ENCODE peak calls at places on chromosomes 11 and 22, in five cellular contexts. One of them, this sample, is unnamed.

GRCh38 chr22:17085277-17086091 is 684 bp downstream of the IL17RA start:
- DNase-seq in NCI-H69: peak; percentile 60
- DNase-seq in fibroblast of pulmonary artery: no peak
- DNase-seq in CD8-positive, alpha-beta T cell: no peak
- DNase-seq in CMK: no peak
- DNase-seq in this sample: no peak

GRCh38 chr11:116638463-116638862 is 134.3 kb downstream of the BUD13 start:
- DNase-seq in CD8-positive, alpha-beta T cell: no peak
- DNase-seq in CMK: no peak
- DNase-seq in fibroblast of pulmonary artery: no peak
- DNase-seq in NCI-H69: peak; percentile 61
- DNase-seq in this sample: no peak

GRCh38 chr11:95138448-95138847 is 48.8 kb downstream of the ENDOD1 start:
- DNase-seq in NCI-H69: peak; percentile 80
- DNase-seq in CD8-positive, alpha-beta T cell: no peak
- DNase-seq in CMK: no peak
- DNase-seq in fibroblast of pulmonary artery: no peak
- DNase-seq in this sample: peak; percentile 27

GRCh38 chr11:133331031-133331430 is 201.3 kb downstream of the OPCML start:
- DNase-seq in fibroblast of pulmonary artery: no peak
- DNase-seq in CD8-positive, alpha-beta T cell: no peak
- DNase-seq in NCI-H69: no peak
- DNase-seq in CMK: no peak
- DNase-seq in this sample: no peak

GRCh38 chr11:1513326-1514296 is 27.0 kb upstream of the MOB2 start:
- DNase-seq in CD8-positive, alpha-beta T cell: no peak
- DNase-seq in CMK: no peak
- DNase-seq in NCI-H69: no peak
- DNase-seq in fibroblast of pulmonary artery: no peak
- DNase-seq in this sample: no peak

GRCh38 chr11:110337570-110338193 is 41.3 kb upstream of the RDX start:
- DNase-seq in CD8-positive, alpha-beta T cell: no peak
- DNase-seq in NCI-H69: peak; percentile 21
- DNase-seq in fibroblast of pulmonary artery: peak; percentile 40
- DNase-seq in CMK: no peak
- DNase-seq in this sample: peak; percentile 59

GRCh38 chr11:66718320-66718971 is 10.6 kb downstream of the SPTBN2 start:
- DNase-seq in fibroblast of pulmonary artery: no peak
- DNase-seq in CD8-positive, alpha-beta T cell: no peak
- DNase-seq in NCI-H69: no peak
- DNase-seq in CMK: no peak
- DNase-seq in this sample: peak; percentile 41

GRCh38 chr22:45192701-45193187 is 29.0 kb downstream of the NUP50 start:
- DNase-seq in CMK: no peak
- DNase-seq in CD8-positive, alpha-beta T cell: no peak
- DNase-seq in fibroblast of pulmonary artery: no peak
- DNase-seq in NCI-H69: no peak
- DNase-seq in this sample: no peak

GRCh38 chr22:46580940-46581579 is 39.1 kb upstream of the GRAMD4 start:
- DNase-seq in NCI-H69: peak; percentile 96
- DNase-seq in fibroblast of pulmonary artery: no peak
- DNase-seq in CMK: no peak
- DNase-seq in CD8-positive, alpha-beta T cell: no peak
- DNase-seq in this sample: no peak

GRCh38 chr11:47864910-47865309 is 16.8 kb upstream of the NUP160 start:
- DNase-seq in CD8-positive, alpha-beta T cell: no peak
- DNase-seq in CMK: no peak
- DNase-seq in NCI-H69: no peak
- DNase-seq in fibroblast of pulmonary artery: no peak
- DNase-seq in this sample: no peak

GRCh38 chr11:73761403-73761945 is 600 bp upstream of the RAB6A start:
- DNase-seq in fibroblast of pulmonary artery: no peak
- DNase-seq in CMK: no peak
- DNase-seq in NCI-H69: no peak
- DNase-seq in CD8-positive, alpha-beta T cell: no peak
- DNase-seq in this sample: no peak

GRCh38 chr22:38835888-38836301 is 7.9 kb downstream of the NPTXR start:
- DNase-seq in fibroblast of pulmonary artery: no peak
- DNase-seq in CMK: no peak
- DNase-seq in CD8-positive, alpha-beta T cell: no peak
- DNase-seq in NCI-H69: no peak
- DNase-seq in this sample: peak; percentile 85

GRCh38 chr22:45298934-45299505 is 10.7 kb upstream of the FAM118A start:
- DNase-seq in fibroblast of pulmonary artery: no peak
- DNase-seq in CD8-positive, alpha-beta T cell: no peak
- DNase-seq in NCI-H69: no peak
- DNase-seq in CMK: no peak
- DNase-seq in this sample: no peak

GRCh38 chr22:50696799-50697561 is 24.4 kb downstream of the SHANK3 start:
- DNase-seq in fibroblast of pulmonary artery: no peak
- DNase-seq in NCI-H69: no peak
- DNase-seq in CMK: no peak
- DNase-seq in CD8-positive, alpha-beta T cell: no peak
- DNase-seq in this sample: peak; percentile 56

GRCh38 chr11:70251583-70252285 is 18.8 kb upstream of the PPFIA1 start:
- DNase-seq in NCI-H69: no peak
- DNase-seq in fibroblast of pulmonary artery: no peak
- DNase-seq in CD8-positive, alpha-beta T cell: no peak
- DNase-seq in CMK: no peak
- DNase-seq in this sample: peak; percentile 88

GRCh38 chr11:113553235-113553634 is 78.0 kb upstream of the DRD2 start:
- DNase-seq in fibroblast of pulmonary artery: peak; percentile 89
- DNase-seq in NCI-H69: peak; percentile 37
- DNase-seq in CMK: no peak
- DNase-seq in CD8-positive, alpha-beta T cell: no peak
- DNase-seq in this sample: peak; percentile 98

GRCh38 chr11:68459886-68460740 is 439 bp upstream of the PPP6R3 start:
- DNase-seq in CMK: peak; percentile 98
- DNase-seq in NCI-H69: peak; percentile 99
- DNase-seq in fibroblast of pulmonary artery: peak; percentile 100
- DNase-seq in CD8-positive, alpha-beta T cell: peak; percentile 90
- DNase-seq in this sample: peak; percentile 99

GRCh38 chr11:32630844-32631243 is 47.2 kb downstream of the EIF3M start:
- DNase-seq in CD8-positive, alpha-beta T cell: no peak
- DNase-seq in fibroblast of pulmonary artery: no peak
- DNase-seq in CMK: no peak
- DNase-seq in NCI-H69: peak; percentile 6
- DNase-seq in this sample: no peak

GRCh38 chr11:134331565-134332188 is at the start of gene GLB1L2:
- DNase-seq in fibroblast of pulmonary artery: peak; percentile 38
- DNase-seq in NCI-H69: peak; percentile 94
- DNase-seq in CMK: no peak
- DNase-seq in CD8-positive, alpha-beta T cell: peak; percentile 77
- DNase-seq in this sample: peak; percentile 75

GRCh38 chr11:100445231-100445735 is 241.8 kb upstream of the ARHGAP42 start:
- DNase-seq in CD8-positive, alpha-beta T cell: no peak
- DNase-seq in NCI-H69: peak; percentile 91
- DNase-seq in fibroblast of pulmonary artery: peak; percentile 23
- DNase-seq in CMK: no peak
- DNase-seq in this sample: peak; percentile 90

This sample was measured in astrocyte of the hippocampus.